ENCODE peak calls at places on chromosomes 13 and 19, in seven cellular contexts. E is NCI-H2081; V is activated CD4-positive, alpha-beta T cell treated with anti-CD3 and anti-CD28 coated beads, Interleukin-2, amount 10 ng/mL, durations not matched to agents 7 days and 5 days; B is brain microvascular endothelial cell; T is psoas muscle; S is fibroblast of lung; G is SHP77 treated with DMSO at 0.1 percent for 48 hours. K is an unnamed sample.

GRCh38 chr13:79062291-79062690 is 343.8 kb downstream of the RBM26 start:
- DNase-seq in E (no peak), V (no peak), B (no peak), T (no peak), S (no peak), G (no peak), K (no peak)

GRCh38 chr13:112894423-112894672 is 74.7 kb upstream of the MCF2L start:
- DNase-seq in E (no peak), V (no peak), B (no peak), T (no peak), S (no peak), G (no peak), K (no peak)

GRCh38 chr13:29754486-29754806 is 96.0 kb downstream of the UBL3 start:
- DNase-seq in E (no peak), V (no peak), B (peak; percentile 45), T (no peak), S (peak; percentile 73), G (no peak), K (peak; percentile 45)

GRCh38 chr19:940591-941291 is 14.9 kb downstream of the ARID3A start:
- DNase-seq in E (peak; percentile 79), V (peak; percentile 63), B (no peak), T (peak; percentile 75), S (peak; percentile 65), G (peak; percentile 52), K (peak; percentile 72)

GRCh38 chr19:51359294-51359693 is 6.9 kb downstream of the ETFB start:
- DNase-seq in E (no peak), V (no peak), B (peak; percentile 83), T (no peak), S (peak; percentile 91), G (no peak), K (no peak)

GRCh38 chr13:49443327-49443688 is 556 bp downstream of the CAB39L start:
- DNase-seq in E (peak; percentile 15), V (no peak), B (no peak), T (no peak), S (peak; percentile 36), G (no peak), K (peak; percentile 46)

GRCh38 chr13:24745861-24746617 is 17.9 kb upstream of the RNF17 start:
- DNase-seq in E (no peak), V (no peak), B (no peak), T (no peak), S (peak; percentile 1), G (no peak), K (no peak)

GRCh38 chr13:61954092-61954491 is 538.4 kb upstream of the PCDH20 start:
- DNase-seq in E (peak; percentile 18), V (no peak), B (no peak), T (no peak), S (peak; percentile 5), G (peak; percentile 5), K (no peak)

GRCh38 chr19:6276447-6276846 is 3.3 kb downstream of the MLLT1 start:
- DNase-seq in E (no peak), V (no peak), B (peak; percentile 65), T (peak; percentile 75), S (peak; percentile 88), G (no peak), K (peak; percentile 14)

GRCh38 chr13:110714798-110715394 is 1.4 kb downstream of the ING1 start:
- DNase-seq in E (peak; percentile 59), V (peak; percentile 57), B (peak; percentile 18), T (peak; percentile 64), S (peak; percentile 41), G (no peak), K (peak; percentile 67)

GRCh38 chr13:104773775-104774174 is 1707.6 kb upstream of the SLC10A2 start:
- DNase-seq in E (peak; percentile 50), V (no peak), B (peak; percentile 16), T (no peak), S (peak; percentile 55), G (peak; percentile 70), K (peak; percentile 72)

GRCh38 chr19:15479391-15480345 is at the start of gene PGLYRP2:
- DNase-seq in E (no peak), V (no peak), B (no peak), T (no peak), S (no peak), G (peak; percentile 16), K (peak; percentile 19)

GRCh38 chr19:14943601-14944000 is 2.3 kb downstream of the OR7C2 start:
- DNase-seq in E (no peak), V (no peak), B (no peak), T (no peak), S (no peak), G (no peak), K (no peak)

GRCh38 chr13:114124921-114125320 is 7.5 kb downstream of the RASA3 start:
- DNase-seq in E (no peak), V (peak; percentile 78), B (peak; percentile 70), T (no peak), S (peak; percentile 88), G (no peak), K (peak; percentile 57)

GRCh38 chr19:9953802-9954542 is 17.7 kb upstream of the OLFM2 start:
- DNase-seq in E (no peak), V (no peak), B (no peak), T (no peak), S (peak; percentile 86), G (no peak), K (no peak)

GRCh38 chr13:23411706-23412105 is 21.8 kb downstream of the SACS start:
- DNase-seq in E (no peak), V (no peak), B (no peak), T (no peak), S (no peak), G (no peak), K (no peak)

GRCh38 chr13:65966991-65967451 is 1263.1 kb downstream of the PCDH9 start:
- DNase-seq in E (no peak), V (no peak), B (peak; percentile 55), T (no peak), S (peak; percentile 36), G (no peak), K (peak; percentile 13)

GRCh38 chr13:98717256-98717655 is 35.2 kb downstream of the SLC15A1 start:
- DNase-seq in E (no peak), V (no peak), B (no peak), T (no peak), S (no peak), G (no peak), K (no peak)

GRCh38 chr13:32426191-32426980 is 1.5 kb downstream of the N4BP2L1 start:
- DNase-seq in E (no peak), V (peak; percentile 73), B (no peak), T (no peak), S (no peak), G (no peak), K (peak; percentile 11)

K was measured in dermis blood vessel endothelial cell.